ENCODE peak calls at places on chromosomes 1 and 21, in five cellular contexts. W, L, H, D and E are unnamed samples.

GRCh38 chr1:39023140-39023539 is 3.0 kb upstream of the NDUFS5 start:
- DNase-seq in W (no peak), L (no peak), H (no peak), D (no peak), E (no peak)

GRCh38 chr1:207495816-207496792 is at the start of gene CR1:
- DNase-seq in W (peak), L (no peak), H (peak), D (no peak), E (no peak)

GRCh38 chr1:154758346-154758745 is 111.7 kb downstream of the KCNN3 start:
- DNase-seq in W (no peak), L (no peak), H (no peak), D (no peak), E (no peak)

GRCh38 chr1:9413877-9414213 is 121.2 kb downstream of the SPSB1 start:
- DNase-seq in W (no peak), L (no peak), H (no peak), D (no peak), E (no peak)

GRCh38 chr1:38334930-38335592 is 288.5 kb upstream of the POU3F1 start:
- DNase-seq in W (no peak), L (no peak), H (peak), D (no peak), E (no peak)

GRCh38 chr1:9860887-9861286 is 37.1 kb upstream of the CLSTN1 start:
- DNase-seq in W (no peak), L (no peak), H (no peak), D (no peak), E (no peak)

GRCh38 chr1:21574464-21575151 is 65.4 kb downstream of the ALPL start:
- DNase-seq in W (peak), L (peak), H (peak), D (no peak), E (no peak)

GRCh38 chr1:209015092-209015491 is 568.4 kb upstream of the CAMK1G start:
- DNase-seq in W (no peak), L (no peak), H (no peak), D (no peak), E (no peak)

GRCh38 chr1:94887603-94888171 is 39.2 kb downstream of the CNN3 start:
- DNase-seq in W (peak), L (no peak), H (no peak), D (no peak), E (no peak)

GRCh38 chr1:86988835-86989234 is 74.4 kb downstream of the HS2ST1 start:
- DNase-seq in W (no peak), L (no peak), H (no peak), D (no peak), E (no peak)

GRCh38 chr1:30286984-30287839 is 436.2 kb downstream of the MATN1 start:
- DNase-seq in W (no peak), L (no peak), H (no peak), D (no peak), E (no peak)

GRCh38 chr1:233033366-233033765 is 83.0 kb downstream of the NTPCR start:
- DNase-seq in W (no peak), L (no peak), H (no peak), D (no peak), E (no peak)

GRCh38 chr1:185645201-185645640 is 89.0 kb upstream of the HMCN1 start:
- DNase-seq in W (no peak), L (no peak), H (no peak), D (no peak), E (no peak)

GRCh38 chr21:35309316-35309715 is 260.2 kb upstream of the RUNX1 start:
- DNase-seq in W (no peak), L (no peak), H (no peak), D (no peak), E (no peak)

GRCh38 chr21:44778499-44778911 is 23.1 kb downstream of the UBE2G2 start:
- DNase-seq in W (no peak), L (peak), H (no peak), D (no peak), E (no peak)

GRCh38 chr1:116163533-116163932 is 52.3 kb downstream of the MAB21L3 start:
- DNase-seq in W (no peak), L (no peak), H (no peak), D (no peak), E (no peak)

GRCh38 chr1:30868833-30869435 is 39.6 kb downstream of the SDC3 start:
- DNase-seq in W (no peak), L (no peak), H (no peak), D (no peak), E (peak)

GRCh38 chr1:204150702-204151561 is 912 bp downstream of the ETNK2 start:
- DNase-seq in W (peak), L (no peak), H (no peak), D (no peak), E (no peak)

GRCh38 chr1:58939146-58939545 is 155.3 kb upstream of the JUN start:
- DNase-seq in W (no peak), L (no peak), H (no peak), D (no peak), E (no peak)

GRCh38 chr1:72705921-72706320 is 423.6 kb upstream of the NEGR1 start:
- DNase-seq in W (no peak), L (no peak), H (no peak), D (no peak), E (no peak)

GRCh38 chr1:203185585-203185984 is 919 bp downstream of the CHI3L1 start:
- DNase-seq in W (no peak), L (no peak), H (no peak), D (no peak), E (no peak)

GRCh38 chr1:186093437-186093836 is 281.6 kb downstream of the TPR start:
- DNase-seq in W (no peak), L (no peak), H (no peak), D (no peak), E (no peak)

GRCh38 chr21:28587748-28588147 is 404.9 kb downstream of the LTN1 start:
- DNase-seq in W (no peak), L (no peak), H (no peak), D (no peak), E (no peak)

GRCh38 chr1:186429017-186429416 is 31.9 kb downstream of the PDC start:
- DNase-seq in W (no peak), L (no peak), H (no peak), D (no peak), E (no peak)

GRCh38 chr1:162899422-162900168 is 38.6 kb upstream of the CCDC190 start:
- DNase-seq in W (no peak), L (no peak), H (no peak), D (no peak), E (no peak)

GRCh38 chr1:204894031-204894430 is 23.4 kb downstream of the NFASC start:
- DNase-seq in W (no peak), L (no peak), H (no peak), D (no peak), E (no peak)

GRCh38 chr1:73862343-73862742 is 335.6 kb downstream of the LRRIQ3 start:
- DNase-seq in W (no peak), L (no peak), H (no peak), D (no peak), E (no peak)

GRCh38 chr1:161244888-161245287 is 6.9 kb upstream of the NR1I3 start:
- DNase-seq in W (no peak), L (no peak), H (no peak), D (no peak), E (no peak)

GRCh38 chr1:117128323-117129079 is 7.0 kb upstream of the TRIM45 start:
- DNase-seq in W (no peak), L (no peak), H (peak), D (peak), E (no peak)

GRCh38 chr1:15975805-15976680 is at the start of gene ZBTB17:
- DNase-seq in W (peak), L (peak), H (peak), D (peak), E (peak)

GRCh38 chr1:83697220-83697619 is 301.7 kb downstream of the TTLL7 start:
- DNase-seq in W (no peak), L (no peak), H (no peak), D (no peak), E (no peak)

GRCh38 chr1:9065213-9065751 is 4.2 kb downstream of the SLC2A5 start:
- DNase-seq in W (no peak), L (no peak), H (no peak), D (no peak), E (no peak)

GRCh38 chr1:201461193-201461657 is 7.8 kb downstream of the PHLDA3 start:
- DNase-seq in W (no peak), L (peak), H (peak), D (peak), E (no peak)
- TF ChIP-seq ESRRA in W (no peak), L (no peak), H (no peak), D (no peak), E (no peak)

GRCh38 chr1:218828125-218828650 is 345.5 kb upstream of the LYPLAL1 start:
- DNase-seq in W (no peak), L (no peak), H (no peak), D (no peak), E (no peak)
- TF ChIP-seq ESRRA in W (no peak), L (no peak), H (no peak), D (no peak), E (no peak)

DNA sequence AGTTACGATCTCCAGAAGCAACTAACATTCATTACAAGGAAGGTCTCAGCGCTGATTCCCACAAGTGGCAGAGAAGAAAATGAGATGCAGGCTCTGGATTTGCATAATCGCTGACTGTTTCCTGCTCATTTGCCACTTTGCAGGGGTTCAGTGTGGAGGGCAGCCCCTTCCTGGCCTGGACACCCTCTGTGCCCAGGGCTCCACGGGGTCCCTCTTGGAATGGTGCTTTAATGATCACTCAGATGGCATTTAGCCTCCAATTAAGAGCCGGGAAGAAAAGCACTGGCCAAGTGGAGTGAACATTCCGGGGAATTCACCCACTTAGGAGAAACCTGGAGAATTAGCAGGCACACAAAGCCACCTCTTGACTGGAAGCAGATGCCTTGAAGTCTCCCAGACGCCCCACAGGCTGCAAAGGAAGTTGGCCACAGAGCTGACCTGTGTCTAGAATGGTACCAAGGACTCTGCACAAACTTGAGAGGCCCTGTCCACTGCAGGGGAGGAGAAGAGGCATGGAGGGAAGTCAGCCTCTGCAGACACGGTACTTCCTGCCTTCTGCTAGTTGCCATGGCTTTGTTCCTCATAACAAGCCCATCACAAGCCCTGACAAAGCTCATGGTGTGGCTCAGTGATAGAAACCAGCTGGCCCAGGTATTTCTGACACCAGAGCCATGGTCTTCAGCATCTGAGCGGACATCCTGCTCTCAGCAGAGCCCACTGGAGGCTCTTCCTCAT is 157.2 kb downstream of the KAZN start:
- DNase-seq in W (no peak), L (no peak), H (no peak), D (no peak), E (no peak)
- TF ChIP-seq ESRRA in W (no peak), L (no peak), H (no peak), D (no peak), E (no peak)

GRCh38 chr1:206459703-206460102 is 10.6 kb upstream of the IKBKE start:
- DNase-seq in W (no peak), L (no peak), H (no peak), D (no peak), E (no peak)
- TF ChIP-seq ESRRA in W (no peak), L (no peak), H (no peak), D (no peak), E (no peak)

GRCh38 chr1:69373520-69373919 is 194.2 kb upstream of the LRRC7 start:
- DNase-seq in W (no peak), L (no peak), H (no peak), D (no peak), E (no peak)

GRCh38 chr1:69376408-69376807 is 191.3 kb upstream of the LRRC7 start:
- DNase-seq in W (no peak), L (no peak), H (no peak), D (no peak), E (no peak)

DNA sequence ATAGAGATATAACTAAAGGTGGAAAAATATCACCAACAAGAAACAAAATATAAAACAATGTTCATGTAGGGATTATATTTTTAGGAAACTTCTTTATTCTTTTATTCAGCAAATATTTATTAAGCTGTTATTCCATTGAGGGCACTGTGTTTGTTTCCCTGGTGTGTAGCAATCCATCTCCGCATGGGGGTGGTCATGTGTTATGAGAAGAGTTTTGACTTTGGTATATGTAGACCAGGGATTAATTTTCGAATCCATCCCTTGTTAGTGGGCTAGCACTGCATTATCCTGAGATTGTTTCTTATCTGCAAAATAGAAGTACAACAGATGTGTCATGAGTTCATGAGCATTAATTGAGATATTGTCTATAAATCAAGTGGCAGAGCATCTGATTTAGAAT is 190.2 kb upstream of the LRRC7 start:
- DNase-seq in W (no peak), L (no peak), H (peak), D (no peak), E (no peak)
- TF ChIP-seq ESRRA in W (no peak), L (no peak), H (no peak), D (no peak), E (no peak)

GRCh38 chr1:23692308-23692871 is 784 bp downstream of the RPL11 start:
- DNase-seq in W (no peak), L (no peak), H (peak), D (no peak), E (no peak)
- TF ChIP-seq ESRRA in W (no peak), L (no peak), H (no peak), D (no peak), E (no peak)

DNA sequence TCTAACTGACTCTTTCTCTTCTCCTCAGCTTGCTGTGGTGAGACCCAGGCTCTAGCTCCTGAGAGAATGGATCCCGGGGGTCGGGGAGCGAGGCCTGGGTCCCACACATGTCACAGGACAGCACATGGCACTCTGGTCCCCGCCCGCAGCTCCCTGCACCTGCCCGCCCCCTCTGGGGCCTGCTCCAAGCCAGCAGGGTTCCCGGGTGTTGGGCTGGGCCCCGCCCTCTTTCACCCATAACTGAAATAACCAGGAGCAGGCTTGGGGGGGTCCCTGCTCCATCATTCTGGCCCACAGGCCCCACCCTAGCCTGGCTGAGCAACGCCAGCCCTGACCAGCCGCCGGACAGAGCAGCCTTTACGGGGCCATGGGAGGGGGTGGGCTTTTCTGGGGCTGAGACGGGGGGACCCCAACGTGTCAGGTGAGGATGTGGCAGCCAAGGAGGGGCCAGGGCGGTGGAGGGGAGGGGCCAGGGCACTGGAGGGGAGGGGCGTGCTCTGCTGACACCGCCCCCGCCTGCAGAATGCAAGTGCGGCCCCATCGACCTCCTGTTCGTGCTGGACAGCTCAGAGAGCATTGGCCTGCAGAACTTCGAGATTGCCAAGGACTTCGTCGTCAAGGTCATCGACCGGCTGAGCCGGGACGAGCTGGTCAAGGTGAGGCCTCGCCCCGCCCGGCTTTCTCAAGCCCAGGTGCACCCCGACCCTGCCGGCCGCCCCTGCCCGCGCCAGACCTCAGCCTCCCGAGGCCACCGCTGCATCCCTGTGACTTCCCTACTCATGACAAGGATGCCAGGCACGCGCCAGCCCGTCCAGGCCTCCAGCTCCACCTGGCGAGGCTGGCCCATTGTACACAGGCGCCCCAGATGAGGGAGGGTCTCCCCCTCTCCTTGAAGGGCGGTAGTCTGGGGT is 19.4 kb downstream of the COL6A1 start:
- DNase-seq in W (peak), L (no peak), H (no peak), D (no peak), E (no peak)
- TF ChIP-seq ESRRA in W (no peak), L (no peak), H (peak), D (no peak), E (no peak)

DNA sequence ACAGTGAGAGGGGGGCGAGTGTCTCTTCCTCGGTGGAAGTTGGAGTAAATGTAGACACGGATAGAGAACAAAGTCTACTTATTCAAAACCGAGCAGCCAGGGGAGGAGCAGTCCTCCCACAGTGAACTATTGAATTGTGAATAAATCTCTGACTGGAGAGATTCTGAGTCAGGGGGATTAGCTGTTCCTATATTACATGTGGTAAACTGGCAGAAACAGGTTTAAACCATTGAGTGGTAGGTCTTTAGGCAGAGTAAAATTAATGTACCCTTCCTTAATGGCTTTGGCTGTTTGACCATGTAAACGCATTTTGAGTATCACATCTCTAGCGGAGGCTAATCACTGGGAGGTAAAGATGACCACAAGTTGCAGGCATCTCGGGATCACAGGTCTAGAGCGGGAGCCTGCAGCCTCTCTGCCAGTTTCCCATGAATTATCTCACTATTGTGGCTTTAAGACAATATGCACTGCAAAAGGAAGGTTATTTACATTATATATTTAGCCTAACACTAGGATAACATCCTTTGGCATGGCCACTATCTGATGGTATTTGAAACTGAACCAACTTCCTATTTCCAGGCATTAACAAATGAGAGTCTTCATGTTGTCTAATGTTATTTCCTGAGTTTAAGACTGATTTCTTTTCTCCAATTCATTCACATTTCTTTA is 7.9 kb upstream of the DISC1 start:
- DNase-seq in W (no peak), L (no peak), H (no peak), D (no peak), E (no peak)
- TF ChIP-seq ESRRA in W (no peak), L (no peak), H (no peak), D (no peak), E (no peak)

GRCh38 chr1:199218065-199218464 is 579.2 kb downstream of the PTPRC start:
- DNase-seq in W (peak), L (no peak), H (no peak), D (no peak), E (no peak)
- TF ChIP-seq ESRRA in W (no peak), L (no peak), H (no peak), D (no peak), E (no peak)

DNA sequence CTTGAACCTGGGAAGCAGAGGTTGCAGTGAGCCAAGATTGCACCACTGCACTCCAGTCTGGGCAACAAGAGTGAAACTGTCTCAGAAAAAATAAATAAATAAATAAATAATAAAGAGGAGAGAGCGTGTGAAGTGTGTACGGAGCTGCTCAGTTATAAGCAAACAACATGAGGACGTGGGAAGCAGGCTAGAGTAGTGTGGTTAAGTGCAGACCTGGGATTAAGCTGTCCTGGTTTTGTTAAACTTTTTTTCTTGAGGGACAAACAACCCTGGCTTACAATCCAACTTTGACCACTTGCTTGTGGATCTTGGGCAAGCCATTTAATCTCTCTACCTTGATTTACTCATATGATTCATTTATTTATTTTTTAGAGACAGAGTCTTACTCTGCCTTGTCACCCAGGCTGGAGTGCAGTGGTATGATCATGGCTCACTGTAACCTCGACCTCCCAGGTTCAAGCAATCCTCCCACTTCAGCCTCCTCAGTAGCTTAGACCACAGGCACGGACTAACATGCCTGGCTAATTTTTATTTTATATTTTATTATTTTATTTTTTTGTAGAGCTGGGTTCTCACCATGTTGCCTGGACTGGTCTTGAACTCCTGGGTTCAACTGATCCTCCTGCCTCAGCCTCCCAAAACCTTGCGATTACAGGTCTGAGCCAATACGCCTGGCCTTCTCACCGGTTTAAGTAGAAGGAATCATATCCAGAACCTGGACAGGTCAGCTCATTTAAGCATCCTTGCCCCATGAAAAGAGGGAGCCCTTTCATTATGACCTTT is 52.7 kb downstream of the RPS6KA1 start:
- DNase-seq in W (no peak), L (no peak), H (no peak), D (no peak), E (no peak)
- TF ChIP-seq ESRRA in W (no peak), L (no peak), H (no peak), D (no peak), E (no peak)